ENCODE peak calls at places on chromosomes 7 and 10, in five cellular contexts. One of them, this sample, is unnamed.

GRCh38 chr7:27112960-27113949 is 10.8 kb upstream of the HOXA2 start:
- DNase-seq in IMR-90: peak
- DNase-seq in transverse colon: peak
- DNase-seq in endothelial cell of umbilical vein: peak
- DNase-seq in breast epithelium: no peak
- DNase-seq in this sample: peak

GRCh38 chr10:43906470-43906869 is 257.8 kb upstream of the ZNF32 start:
- DNase-seq in endothelial cell of umbilical vein: no peak
- DNase-seq in breast epithelium: no peak
- DNase-seq in transverse colon: no peak
- DNase-seq in IMR-90: no peak
- DNase-seq in this sample: no peak

GRCh38 chr10:8049151-8049873 is 5.2 kb upstream of the GATA3 start:
- DNase-seq in endothelial cell of umbilical vein: no peak
- DNase-seq in breast epithelium: no peak
- DNase-seq in transverse colon: no peak
- DNase-seq in IMR-90: no peak
- DNase-seq in this sample: no peak

GRCh38 chr7:150435390-150436073 is 14.9 kb upstream of the GIMAP8 start:
- DNase-seq in breast epithelium: no peak
- DNase-seq in transverse colon: peak
- DNase-seq in endothelial cell of umbilical vein: no peak
- DNase-seq in IMR-90: no peak
- DNase-seq in this sample: no peak

GRCh38 chr10:4283841-4284610 is 499.0 kb upstream of the KLF6 start:
- DNase-seq in IMR-90: peak
- DNase-seq in endothelial cell of umbilical vein: no peak
- DNase-seq in breast epithelium: no peak
- DNase-seq in transverse colon: peak
- DNase-seq in this sample: no peak

GRCh38 chr10:44195120-44196007 is 189.5 kb downstream of the CXCL12 start:
- DNase-seq in transverse colon: peak
- DNase-seq in IMR-90: peak
- DNase-seq in endothelial cell of umbilical vein: peak
- DNase-seq in breast epithelium: no peak
- DNase-seq in this sample: peak

GRCh38 chr7:16268821-16269768 is 152.2 kb downstream of the CRPPA start:
- DNase-seq in breast epithelium: no peak
- DNase-seq in transverse colon: no peak
- DNase-seq in endothelial cell of umbilical vein: no peak
- DNase-seq in IMR-90: peak
- DNase-seq in this sample: no peak

GRCh38 chr10:6737080-6737641 is 157.1 kb upstream of the PRKCQ start:
- DNase-seq in breast epithelium: no peak
- DNase-seq in IMR-90: peak
- DNase-seq in endothelial cell of umbilical vein: no peak
- DNase-seq in transverse colon: no peak
- DNase-seq in this sample: peak

GRCh38 chr10:30752481-30752881 is 122.9 kb upstream of the LYZL2 start:
- DNase-seq in endothelial cell of umbilical vein: no peak
- DNase-seq in breast epithelium: no peak
- DNase-seq in IMR-90: no peak
- DNase-seq in transverse colon: no peak
- DNase-seq in this sample: no peak

GRCh38 chr10:127997937-127998336 is 91.0 kb downstream of the PTPRE start:
- DNase-seq in transverse colon: no peak
- DNase-seq in breast epithelium: no peak
- DNase-seq in IMR-90: no peak
- DNase-seq in endothelial cell of umbilical vein: no peak
- DNase-seq in this sample: no peak

GRCh38 chr7:31982962-31983361 is 87.2 kb downstream of the PDE1C start:
- DNase-seq in breast epithelium: no peak
- DNase-seq in IMR-90: no peak
- DNase-seq in transverse colon: no peak
- DNase-seq in endothelial cell of umbilical vein: no peak
- DNase-seq in this sample: no peak

GRCh38 chr10:28248092-28248491 is 54.8 kb downstream of the MPP7 start:
- DNase-seq in breast epithelium: no peak
- DNase-seq in transverse colon: no peak
- DNase-seq in IMR-90: peak
- DNase-seq in endothelial cell of umbilical vein: no peak
- DNase-seq in this sample: no peak

GRCh38 chr10:92486637-92487036 is 87.3 kb downstream of the IDE start:
- DNase-seq in endothelial cell of umbilical vein: no peak
- DNase-seq in transverse colon: no peak
- DNase-seq in IMR-90: no peak
- DNase-seq in breast epithelium: no peak
- DNase-seq in this sample: no peak

GRCh38 chr10:57818522-57818921 is 449.2 kb downstream of the IPMK start:
- DNase-seq in IMR-90: no peak
- DNase-seq in endothelial cell of umbilical vein: no peak
- DNase-seq in breast epithelium: no peak
- DNase-seq in transverse colon: no peak
- DNase-seq in this sample: no peak

GRCh38 chr7:132739271-132739955 is 163.1 kb upstream of the PLXNA4 start:
- DNase-seq in endothelial cell of umbilical vein: no peak
- DNase-seq in transverse colon: no peak
- DNase-seq in breast epithelium: no peak
- DNase-seq in IMR-90: peak
- DNase-seq in this sample: peak

GRCh38 chr10:22159979-22160378 is 57.8 kb downstream of the EBLN1 start:
- DNase-seq in IMR-90: no peak
- DNase-seq in breast epithelium: no peak
- DNase-seq in transverse colon: no peak
- DNase-seq in endothelial cell of umbilical vein: no peak
- DNase-seq in this sample: no peak

GRCh38 chr7:76216683-76217082 is 15.0 kb downstream of the SRRM3 start:
- DNase-seq in IMR-90: no peak
- DNase-seq in transverse colon: no peak
- DNase-seq in endothelial cell of umbilical vein: no peak
- DNase-seq in breast epithelium: no peak
- DNase-seq in this sample: no peak

GRCh38 chr10:48444266-48444665 is 137.8 kb downstream of the MAPK8 start:
- DNase-seq in transverse colon: no peak
- DNase-seq in breast epithelium: no peak
- DNase-seq in endothelial cell of umbilical vein: peak
- DNase-seq in IMR-90: peak
- DNase-seq in this sample: peak

GRCh38 chr7:155357573-155358041 is 59.9 kb downstream of the INSIG1 start:
- DNase-seq in breast epithelium: peak
- DNase-seq in endothelial cell of umbilical vein: no peak
- DNase-seq in IMR-90: peak
- DNase-seq in transverse colon: no peak
- DNase-seq in this sample: peak

GRCh38 chr7:66837007-66837406 is 84.0 kb upstream of the TMEM248 start:
- DNase-seq in endothelial cell of umbilical vein: peak
- DNase-seq in IMR-90: peak
- DNase-seq in transverse colon: peak
- DNase-seq in breast epithelium: no peak
- DNase-seq in this sample: no peak

GRCh38 chr7:129434846-129435318 is 650 bp downstream of the STRIP2 start:
- DNase-seq in endothelial cell of umbilical vein: peak
- DNase-seq in transverse colon: peak
- DNase-seq in breast epithelium: no peak
- DNase-seq in IMR-90: peak
- DNase-seq in this sample: no peak

GRCh38 chr7:45033931-45034290 is 33.9 kb downstream of the CCM2 start:
- DNase-seq in endothelial cell of umbilical vein: no peak
- DNase-seq in IMR-90: no peak
- DNase-seq in breast epithelium: no peak
- DNase-seq in transverse colon: no peak
- DNase-seq in this sample: no peak

GRCh38 chr10:79113827-79114226 is 45.1 kb downstream of the ZMIZ1 start:
- DNase-seq in IMR-90: no peak
- DNase-seq in endothelial cell of umbilical vein: no peak
- DNase-seq in transverse colon: no peak
- DNase-seq in breast epithelium: no peak
- DNase-seq in this sample: no peak

GRCh38 chr7:139720186-139720585 is 57.6 kb downstream of the HIPK2 start:
- DNase-seq in transverse colon: peak
- DNase-seq in breast epithelium: no peak
- DNase-seq in endothelial cell of umbilical vein: no peak
- DNase-seq in IMR-90: no peak
- DNase-seq in this sample: no peak

GRCh38 chr7:139720705-139721231 is 57.0 kb downstream of the HIPK2 start:
- DNase-seq in endothelial cell of umbilical vein: peak
- DNase-seq in transverse colon: peak
- DNase-seq in breast epithelium: no peak
- DNase-seq in IMR-90: peak
- DNase-seq in this sample: no peak

GRCh38 chr7:139721417-139721816 is 56.4 kb downstream of the HIPK2 start:
- DNase-seq in endothelial cell of umbilical vein: no peak
- DNase-seq in transverse colon: peak
- DNase-seq in breast epithelium: no peak
- DNase-seq in IMR-90: no peak
- DNase-seq in this sample: no peak

GRCh38 chr7:139721844-139722243 is 56.0 kb downstream of the HIPK2 start:
- DNase-seq in endothelial cell of umbilical vein: no peak
- DNase-seq in breast epithelium: no peak
- DNase-seq in transverse colon: no peak
- DNase-seq in IMR-90: no peak
- DNase-seq in this sample: no peak

DNA sequence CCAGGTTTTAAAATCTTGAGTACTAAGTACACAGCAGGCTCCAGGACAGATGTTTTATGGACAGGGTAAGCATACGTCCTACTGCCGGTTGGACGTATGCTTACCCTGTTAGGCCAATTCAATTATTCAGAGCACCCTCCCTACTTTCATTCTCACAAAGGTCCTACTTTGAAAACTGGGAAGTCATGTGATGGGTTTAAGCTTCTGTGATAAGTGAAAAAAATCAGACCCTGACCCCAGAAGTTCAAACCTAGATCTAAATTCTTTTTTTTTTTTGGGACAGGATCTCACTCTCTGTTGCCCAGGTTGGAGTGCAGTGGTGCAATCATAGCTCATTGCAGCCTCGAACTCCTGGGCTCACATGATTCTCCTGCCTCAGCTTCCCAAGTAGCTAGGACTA is 55.2 kb downstream of the HIPK2 start:
- DNase-seq in endothelial cell of umbilical vein: no peak
- DNase-seq in transverse colon: peak
- DNase-seq in breast epithelium: no peak
- DNase-seq in IMR-90: no peak
- DNase-seq in this sample: no peak
- TF ChIP-seq POLR2A in endothelial cell of umbilical vein: no peak
- TF ChIP-seq POLR2A in transverse colon: no peak
- TF ChIP-seq POLR2A in breast epithelium: no peak
- TF ChIP-seq POLR2A in IMR-90: no peak
- TF ChIP-seq POLR2A in this sample: no peak

GRCh38 chr10:98135222-98135899 is 904 bp downstream of the R3HCC1L start:
- DNase-seq in endothelial cell of umbilical vein: peak
- DNase-seq in IMR-90: no peak
- DNase-seq in transverse colon: no peak
- DNase-seq in breast epithelium: no peak
- DNase-seq in this sample: no peak

GRCh38 chr10:98138031-98138430 is 3.6 kb downstream of the R3HCC1L start:
- DNase-seq in breast epithelium: no peak
- DNase-seq in endothelial cell of umbilical vein: no peak
- DNase-seq in IMR-90: no peak
- DNase-seq in transverse colon: no peak
- DNase-seq in this sample: no peak

GRCh38 chr10:98134117-98134430 is 383 bp upstream of the R3HCC1L start:
- DNase-seq in IMR-90: no peak
- DNase-seq in endothelial cell of umbilical vein: no peak
- DNase-seq in breast epithelium: no peak
- DNase-seq in transverse colon: no peak
- DNase-seq in this sample: no peak

GRCh38 chr10:98131615-98132014 is 2.8 kb upstream of the R3HCC1L start:
- DNase-seq in IMR-90: no peak
- DNase-seq in endothelial cell of umbilical vein: no peak
- DNase-seq in breast epithelium: no peak
- DNase-seq in transverse colon: no peak
- DNase-seq in this sample: no peak

DNA sequence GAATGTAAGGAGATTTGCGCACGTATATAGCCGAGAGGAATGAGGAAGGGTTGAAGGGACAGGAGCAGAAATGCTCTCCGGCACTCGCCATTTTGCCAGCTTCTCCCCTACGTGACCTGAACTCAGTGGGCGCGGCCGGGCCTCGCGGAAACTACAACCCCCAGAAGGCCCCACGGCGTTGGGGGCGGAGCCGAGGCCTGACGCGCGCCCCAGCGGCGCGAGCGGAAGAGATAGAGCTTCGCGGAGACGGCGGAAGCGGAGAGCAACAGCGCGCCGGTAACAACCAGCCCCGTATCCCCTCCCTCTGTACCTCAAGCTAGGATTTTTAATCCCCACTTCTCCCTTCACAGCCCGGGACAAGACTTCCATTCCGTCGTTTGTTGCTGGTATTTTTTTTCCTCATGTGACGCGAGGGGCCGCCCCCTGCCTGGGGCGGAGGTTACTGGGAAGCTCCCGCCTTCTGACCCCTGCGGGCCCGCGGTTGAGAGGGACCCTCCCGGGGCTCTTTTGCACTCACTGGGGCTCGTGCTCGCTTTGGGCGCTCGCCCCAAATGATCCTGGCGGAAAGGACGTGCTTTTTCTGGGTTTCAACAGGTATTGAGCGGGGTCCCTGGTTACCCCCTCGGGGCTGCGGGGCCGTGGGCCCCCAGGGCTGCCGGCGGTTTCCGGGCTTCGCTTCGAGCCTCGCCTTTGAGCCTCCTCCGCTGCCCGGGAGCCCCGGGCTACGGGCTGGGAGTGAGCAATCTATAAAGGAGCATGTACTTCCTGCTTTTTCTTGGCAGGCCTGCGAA is at the start of gene R3HCC1L:
- DNase-seq in transverse colon: peak
- DNase-seq in endothelial cell of umbilical vein: peak
- DNase-seq in breast epithelium: peak
- DNase-seq in IMR-90: peak
- DNase-seq in this sample: peak
- TF ChIP-seq POLR2A in transverse colon: peak
- TF ChIP-seq POLR2A in endothelial cell of umbilical vein: peak
- TF ChIP-seq POLR2A in breast epithelium: peak
- TF ChIP-seq POLR2A in IMR-90: peak
- TF ChIP-seq POLR2A in this sample: peak

GRCh38 chr10:24240001-24240751 is 31.2 kb downstream of the KIAA1217 start:
- DNase-seq in IMR-90: no peak
- DNase-seq in transverse colon: no peak
- DNase-seq in endothelial cell of umbilical vein: no peak
- DNase-seq in breast epithelium: no peak
- DNase-seq in this sample: no peak
- TF ChIP-seq POLR2A in IMR-90: no peak
- TF ChIP-seq POLR2A in transverse colon: no peak
- TF ChIP-seq POLR2A in endothelial cell of umbilical vein: no peak
- TF ChIP-seq POLR2A in breast epithelium: no peak
- TF ChIP-seq POLR2A in this sample: no peak

GRCh38 chr7:149125189-149125863 is 798 bp downstream of the ZNF425 start:
- DNase-seq in breast epithelium: no peak
- DNase-seq in endothelial cell of umbilical vein: no peak
- DNase-seq in IMR-90: no peak
- DNase-seq in transverse colon: no peak
- DNase-seq in this sample: no peak

GRCh38 chr7:149126662-149127321 is 668 bp upstream of the ZNF425 start:
- DNase-seq in breast epithelium: no peak
- DNase-seq in endothelial cell of umbilical vein: peak
- DNase-seq in IMR-90: peak
- DNase-seq in transverse colon: peak
- DNase-seq in this sample: peak

GRCh38 chr7:149130572-149131198 is 4.6 kb upstream of the ZNF425 start:
- DNase-seq in breast epithelium: no peak
- DNase-seq in IMR-90: no peak
- DNase-seq in transverse colon: no peak
- DNase-seq in endothelial cell of umbilical vein: no peak
- DNase-seq in this sample: no peak

GRCh38 chr7:149125864-149126661 is at the start of gene ZNF425:
- DNase-seq in endothelial cell of umbilical vein: peak
- DNase-seq in IMR-90: peak
- DNase-seq in transverse colon: peak
- DNase-seq in breast epithelium: peak
- DNase-seq in this sample: peak
- TF ChIP-seq POLR2A in endothelial cell of umbilical vein: peak
- TF ChIP-seq POLR2A in IMR-90: peak
- TF ChIP-seq POLR2A in transverse colon: peak
- TF ChIP-seq POLR2A in breast epithelium: peak
- TF ChIP-seq POLR2A in this sample: peak